ENCODE peak calls at places on chromosomes 6 and 20, in four cellular contexts. P, R, V and Y are unnamed samples. For H3K36me3 and H3K4me1, the result is how much of the 10 kb centered on the place peaks cover.

GRCh38 chr6:54299542-54300269 is 8.5 kb upstream of the TINAG start:
- DNase-seq in V (no peak), R (no peak), P (no peak), Y (no peak)

GRCh38 chr6:170190046-170190445 is 100.8 kb downstream of the DLL1 start:
- DNase-seq in V (no peak), P (no peak), R (no peak), Y (no peak)

GRCh38 chr6:20708367-20709124 is 174.3 kb downstream of the CDKAL1 start:
- DNase-seq in P (no peak), V (no peak), R (no peak), Y (no peak)

GRCh38 chr6:42968126-42968701 is 7.7 kb downstream of the GNMT start:
- DNase-seq in R (no peak), P (no peak), V (no peak), Y (no peak)

GRCh38 chr20:48393721-48394120 is 434.1 kb downstream of the PREX1 start:
- DNase-seq in P (no peak), V (no peak), R (no peak), Y (no peak)

GRCh38 chr20:51385941-51386530 is 156.5 kb downstream of the NFATC2 start:
- DNase-seq in R (no peak), V (no peak), P (no peak), Y (no peak)

GRCh38 chr6:71197770-71198169 is 90.8 kb upstream of the OGFRL1 start:
- DNase-seq in R (no peak), P (no peak), V (no peak), Y (no peak)

GRCh38 chr20:37944456-37944981 is 41.6 kb downstream of the VSTM2L start:
- DNase-seq in R (no peak), V (no peak), P (no peak), Y (no peak)

GRCh38 chr6:69416739-69417138 is 380.1 kb downstream of the LMBRD1 start:
- DNase-seq in V (no peak), R (no peak), P (no peak), Y (no peak)

GRCh38 chr20:16477632-16478031 is 95.6 kb downstream of the KIF16B start:
- DNase-seq in P (no peak), V (no peak), R (no peak), Y (no peak)

GRCh38 chr20:47354388-47354709 is 2.1 kb downstream of the ZMYND8 start:
- DNase-seq in P (no peak), V (no peak), R (no peak), Y (no peak)

GRCh38 chr6:141682391-141682790 is 450.3 kb upstream of the GJE1 start:
- DNase-seq in V (no peak), P (no peak), R (no peak), Y (no peak)

GRCh38 chr6:9370480-9370879 is 935.1 kb upstream of the SLC35B3 start:
- DNase-seq in P (no peak), R (no peak), V (no peak), Y (no peak)

GRCh38 chr6:127058027-127058426 is 60.4 kb upstream of the RSPO3 start:
- DNase-seq in V (no peak), R (no peak), P (no peak), Y (no peak)

GRCh38 chr6:84967389-84967788 is 203.0 kb upstream of the TBX18 start:
- DNase-seq in R (no peak), P (no peak), V (no peak), Y (peak)

GRCh38 chr6:169589699-169590257 is 112.1 kb downstream of the WDR27 start:
- DNase-seq in V (no peak), P (no peak), R (no peak), Y (no peak)

GRCh38 chr6:42099340-42100028 is 42.9 kb downstream of the C6orf132 start:
- DNase-seq in P (no peak), R (peak), V (peak), Y (no peak)

GRCh38 chr20:59161626-59162170 is 1.9 kb upstream of the ZNF831 start:
- DNase-seq in V (no peak), R (no peak), P (no peak), Y (no peak)

GRCh38 chr6:33030245-33030644 is 20.9 kb upstream of the HLA-DOA start:
- DNase-seq in V (no peak), R (no peak), P (no peak), Y (no peak)

GRCh38 chr6:72863106-72863505 is 241.2 kb downstream of the KCNQ5 start:
- DNase-seq in R (no peak), P (no peak), V (no peak), Y (no peak)

GRCh38 chr6:72704979-72705378 is 83.1 kb downstream of the KCNQ5 start:
- DNase-seq in R (no peak), V (no peak), P (no peak), Y (no peak)

GRCh38 chr6:26157150-26157837 is 70.1 kb downstream of the HFE start:
- DNase-seq in R (peak), P (peak), V (peak), Y (peak)

GRCh38 chr6:88680654-88681053 is 282.8 kb downstream of the RNGTT start:
- DNase-seq in P (no peak), V (no peak), R (no peak), Y (no peak)

GRCh38 chr6:140774080-140774505 is 1358.6 kb upstream of the GJE1 start:
- DNase-seq in V (no peak), R (no peak), P (no peak), Y (no peak)

GRCh38 chr20:58619847-58620431 is 31.1 kb upstream of the STX16 start:
- DNase-seq in P (no peak), R (no peak), V (no peak), Y (no peak)

GRCh38 chr6:163405412-163406309 is 8.9 kb upstream of the QKI start:
- DNase-seq in P (no peak), R (no peak), V (peak), Y (no peak)

GRCh38 chr6:5050009-5050408 is 35.1 kb upstream of the PPP1R3G start:
- DNase-seq in P (no peak), V (no peak), R (no peak), Y (no peak)

GRCh38 chr6:122719176-122719575 is 60.3 kb upstream of the FABP7 start:
- DNase-seq in R (no peak), P (no peak), V (no peak), Y (no peak)

GRCh38 chr20:25077610-25078169 is 4.3 kb downstream of the VSX1 start:
- DNase-seq in R (no peak), P (no peak), V (no peak), Y (no peak)

GRCh38 chr6:12348530-12349511 is 58.7 kb downstream of the EDN1 start:
- DNase-seq in V (no peak), P (no peak), R (no peak), Y (no peak)

GRCh38 chr6:105449756-105450390 is 47.0 kb upstream of the PREP start:
- DNase-seq in V (no peak), P (no peak), R (no peak), Y (no peak)

GRCh38 chr6:159691963-159692287 is 1.1 kb downstream of the SOD2 start:
- DNase-seq in P (no peak), V (no peak), R (no peak), Y (no peak)

GRCh38 chr20:37755665-37756064 is 61.8 kb downstream of the CTNNBL1 start:
- DNase-seq in R (no peak), V (no peak), P (no peak), Y (no peak)

GRCh38 chr6:56288347-56288746 is 41.0 kb upstream of the COL21A1 start:
- DNase-seq in R (no peak), P (no peak), V (no peak), Y (no peak)

GRCh38 chr20:62702886-62703852 is 5.5 kb upstream of the NTSR1 start:
- DNase-seq in R (no peak), V (no peak), P (no peak), Y (no peak)

GRCh38 chr20:24981750-24982149 is 10.8 kb downstream of the APMAP start:
- DNase-seq in R (no peak), P (no peak), V (no peak), Y (no peak)

GRCh38 chr6:71908162-71908765 is 21.9 kb downstream of the RIMS1 start:
- DNase-seq in P (no peak), R (no peak), V (no peak), Y (no peak)

GRCh38 chr6:143528164-143528811 is 16.8 kb upstream of the FUCA2 start:
- DNase-seq in V (no peak), P (no peak), R (no peak), Y (no peak)

GRCh38 chr6:107116328-107116892 is 1.1 kb upstream of the BEND3 start:
- DNase-seq in V (peak), R (no peak), P (peak), Y (peak)
- H3K4me3 ChIP-seq in V (peak), R (peak), P (peak), Y (peak)

GRCh38 chr20:21365771-21366170 is 31.6 kb downstream of the NKX2-4 start:
- DNase-seq in R (no peak), V (no peak), P (no peak), Y (no peak)

GRCh38 chr20:21360686-21361085 is 36.6 kb downstream of the NKX2-4 start:
- DNase-seq in P (no peak), R (no peak), V (no peak), Y (no peak)

GRCh38 chr20:21361266-21361665 is 36.1 kb downstream of the NKX2-4 start:
- DNase-seq in P (no peak), V (no peak), R (no peak), Y (no peak)

GRCh38 chr20:21368791-21369190 is 28.5 kb downstream of the NKX2-4 start:
- DNase-seq in V (no peak), P (no peak), R (no peak), Y (no peak)

DNA sequence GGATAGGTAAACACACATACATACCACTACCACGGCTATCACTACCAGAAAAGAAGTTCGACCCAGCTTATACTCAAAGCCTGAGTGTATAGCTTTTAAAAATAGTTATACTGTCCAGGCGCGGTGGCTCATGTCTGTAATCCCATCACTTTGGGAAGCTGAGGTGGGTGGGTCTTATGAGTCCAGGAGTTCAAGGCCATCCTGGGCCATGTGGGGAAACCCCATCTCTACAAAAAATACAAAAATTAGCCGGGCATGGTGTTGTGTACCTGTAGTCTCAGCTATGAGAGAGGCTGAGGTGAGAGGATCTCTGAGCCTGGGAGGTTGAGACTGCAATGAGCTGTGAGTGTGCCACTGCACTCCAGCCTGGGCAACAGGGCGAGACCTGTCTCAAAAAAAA is 32.9 kb downstream of the NKX2-4 start:
- DNase-seq in V (no peak), R (no peak), P (no peak), Y (no peak)
- H3K36me3 ChIP-seq in V (under half), R (under half), P (under half), Y (under half)

DNA sequence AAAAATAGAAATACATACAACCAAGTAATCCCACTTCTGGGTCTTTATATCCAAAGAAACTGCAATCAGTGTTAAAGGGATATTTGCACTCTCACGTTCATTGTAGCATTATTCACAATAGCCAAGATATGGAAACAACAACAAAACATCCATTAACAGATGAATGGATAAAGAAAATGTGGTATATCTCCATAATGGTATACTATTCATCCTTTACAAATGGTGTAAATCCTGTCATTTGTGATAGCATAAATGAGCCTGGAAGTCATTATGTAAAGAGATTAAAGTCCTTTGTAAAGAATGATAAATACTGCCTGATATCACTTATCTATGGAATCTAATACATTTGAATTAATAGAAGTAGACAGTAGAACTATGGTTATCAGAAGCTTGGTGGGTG is 327.7 kb downstream of the UTRN start:
- DNase-seq in P (no peak), R (no peak), V (no peak), Y (no peak)
- H3K4me1 ChIP-seq in P (under half), R (under half), V (under half), Y (half or more)

DNA sequence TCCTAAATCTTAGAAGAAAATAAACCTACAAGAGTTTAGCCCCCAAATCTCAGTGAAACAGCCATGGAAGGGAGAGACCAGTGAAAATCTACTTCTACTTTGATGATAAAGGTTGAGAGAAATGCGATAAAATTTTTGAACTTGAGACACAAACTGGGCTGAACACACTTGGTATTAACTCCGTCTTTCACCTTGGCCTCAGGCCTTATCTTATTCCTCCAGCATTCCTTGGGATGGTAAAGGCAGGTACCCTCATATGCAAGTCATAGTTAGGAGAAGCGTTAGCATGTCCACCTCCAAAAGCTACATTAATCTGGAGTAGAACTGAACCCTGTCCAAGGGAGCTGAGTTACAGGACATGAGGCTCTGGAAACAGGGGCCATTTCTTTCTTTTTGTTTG is 1.2 kb upstream of the SPTLC3 start:
- DNase-seq in V (no peak), P (no peak), R (no peak), Y (no peak)
- H3K4me3 ChIP-seq in V (no peak), P (no peak), R (no peak), Y (no peak)

DNA sequence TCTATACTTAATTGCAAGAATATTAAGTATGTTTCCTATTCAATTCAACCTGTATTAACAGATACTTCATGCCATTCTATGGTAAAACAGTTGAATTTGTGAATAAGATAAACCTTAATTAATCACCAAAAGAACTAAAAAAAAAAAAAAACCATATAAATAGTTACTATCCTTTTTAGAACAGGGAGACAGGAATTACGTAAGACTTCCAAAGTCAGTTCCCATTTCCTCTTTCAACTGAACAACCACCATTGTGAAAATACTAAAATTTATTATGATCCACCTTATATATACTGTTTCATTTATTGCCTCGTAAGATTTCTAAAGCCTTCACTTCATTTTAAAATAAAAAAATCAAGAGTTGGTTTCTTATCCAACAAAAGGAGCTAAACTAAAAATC is 9.4 kb downstream of the CCNC start:
- DNase-seq in P (no peak), V (no peak), R (no peak), Y (no peak)
- H3K36me3 ChIP-seq in P (under half), V (under half), R (under half), Y (under half)

GRCh38 chr6:168574699-168575195 is 133.8 kb downstream of the SMOC2 start:
- DNase-seq in V (no peak), P (no peak), R (no peak), Y (no peak)

GRCh38 chr6:168577496-168577895 is 136.5 kb downstream of the SMOC2 start:
- DNase-seq in V (no peak), P (no peak), R (no peak), Y (no peak)

GRCh38 chr6:168574075-168574698 is 133.2 kb downstream of the SMOC2 start:
- DNase-seq in V (no peak), R (no peak), P (no peak), Y (no peak)

GRCh38 chr6:168576388-168576787 is 135.4 kb downstream of the SMOC2 start:
- DNase-seq in V (no peak), R (no peak), P (no peak), Y (no peak)

DNA sequence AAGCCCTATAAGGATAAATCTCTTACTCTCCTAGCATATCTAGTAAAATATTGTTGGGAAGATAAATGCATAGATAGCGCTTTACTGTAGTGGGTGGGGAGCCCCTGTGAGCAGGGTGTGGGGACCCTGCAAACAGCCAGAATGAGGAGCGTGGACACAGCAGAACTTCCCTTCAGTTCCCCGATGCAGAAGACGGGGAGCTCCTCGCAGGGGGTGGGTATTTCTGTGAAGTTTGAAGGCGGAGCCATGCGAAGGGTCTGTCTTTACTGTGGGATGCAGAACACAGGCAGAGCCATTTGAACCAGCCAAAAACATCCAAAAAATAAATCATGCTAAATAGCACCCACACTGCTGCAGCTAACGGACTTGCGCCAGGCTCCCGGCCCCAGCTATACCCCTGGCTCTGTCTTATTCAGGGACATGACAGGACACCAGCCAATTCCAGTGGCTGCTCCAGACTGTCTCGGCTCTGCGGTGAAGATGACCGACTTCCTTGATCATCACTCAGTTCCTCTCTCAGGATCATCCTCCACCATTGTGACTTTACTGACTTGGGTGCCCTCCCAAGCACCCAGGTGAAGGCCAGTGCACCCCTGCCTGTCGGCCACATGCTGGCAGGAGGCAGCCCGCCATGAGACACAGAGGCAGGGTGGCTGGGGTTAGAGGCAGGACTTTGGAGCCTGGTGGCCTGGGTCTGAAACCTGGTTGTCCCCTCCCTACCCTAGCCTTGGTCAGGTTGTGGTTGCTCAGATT is 134.5 kb downstream of the SMOC2 start:
- DNase-seq in P (no peak), V (no peak), R (no peak), Y (no peak)
- H3K4me1 ChIP-seq in P (under half), V (under half), R (under half), Y (under half)

GRCh38 chr6:157999100-158000051 is 17.7 kb downstream of the SYNJ2 start:
- DNase-seq in R (no peak), P (no peak), V (peak), Y (no peak)

GRCh38 chr6:157997893-157998608 is 16.4 kb downstream of the SYNJ2 start:
- DNase-seq in P (no peak), V (no peak), R (no peak), Y (no peak)

GRCh38 chr6:157996201-157996712 is 14.6 kb downstream of the SYNJ2 start:
- DNase-seq in R (no peak), V (no peak), P (no peak), Y (no peak)

GRCh38 chr6:157995458-157995857 is 13.8 kb downstream of the SYNJ2 start:
- DNase-seq in R (no peak), P (no peak), V (no peak), Y (no peak)

GRCh38 chr6:157996918-157997702 is 15.4 kb downstream of the SYNJ2 start:
- DNase-seq in P (no peak), R (no peak), V (no peak), Y (no peak)
- H3K4me3 ChIP-seq in P (no peak), R (no peak), V (no peak), Y (no peak)

DNA sequence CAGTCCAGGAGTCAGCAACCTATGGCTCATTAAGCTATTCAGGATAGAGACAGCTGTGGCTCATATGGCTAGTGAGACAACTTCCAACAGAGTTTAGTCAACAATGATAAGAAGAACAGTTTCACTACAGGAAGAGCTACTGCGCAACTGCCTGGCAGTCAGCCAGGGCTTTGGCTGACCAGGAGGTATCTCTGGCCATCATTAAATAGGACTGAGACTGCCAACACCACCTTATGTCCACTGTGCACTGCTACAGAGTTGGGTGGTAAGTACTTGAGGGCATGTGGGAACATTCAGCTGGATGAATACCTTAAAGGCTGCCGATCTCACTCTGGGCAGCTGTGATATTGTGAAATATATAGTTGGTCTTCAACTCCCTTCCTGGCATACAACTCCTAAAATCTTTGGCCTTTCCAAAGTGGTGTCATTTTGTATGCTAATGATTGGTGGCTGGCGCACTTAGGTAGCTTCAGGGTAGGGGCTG is 52.2 kb upstream of the FAM83C start:
- DNase-seq in R (peak), V (no peak), P (no peak), Y (no peak)
- H3K36me3 ChIP-seq in R (under half), V (under half), P (under half), Y (under half)